ENCODE peak calls at places on chromosomes 7 and 10, in eight cellular contexts. X is foreskin fibroblast; G is neural progenitor cell; N is right lobe of liver; C is activated T-helper 1 cell treated with anti-CD3 and anti-CD28 coated beads, Interleukin-12 subunit alpha, Interleukin-12 subunit beta, Interleukin-2, Interleukin-4 antibody, amounts not matched to agents 30 ng/mL and 10 ng/mL and 1 ng/mL, durations not matched to agents 14 hours and 24 hours and 36 hours; R is retina; K is stimulated activated CD4-positive, alpha-beta T cell treated with anti-CD3 and anti-CD28 coated beads, Interleukin-2, amount 100 ng/mL, for 48 hours; E is AG04450. O is an unnamed sample.

GRCh38 chr10:98235876-98236275 is 32.1 kb downstream of the LOXL4 start:
- DNase-seq in G (no peak), R (no peak), C (no peak), X (no peak), E (no peak), K (no peak), N (no peak), O (no peak)

GRCh38 chr7:25429731-25430130 is 201.4 kb upstream of the NPVF start:
- DNase-seq in X (peak), R (no peak), N (peak), E (no peak), C (no peak), G (no peak), K (no peak), O (no peak)

GRCh38 chr10:4678023-4678950 is 147.7 kb upstream of the AKR1E2 start:
- DNase-seq in X (peak), C (no peak), R (no peak), K (no peak), N (no peak), E (peak), G (no peak), O (no peak)

GRCh38 chr7:34544621-34545020 is 113.4 kb upstream of the NPSR1 start:
- DNase-seq in G (no peak), C (no peak), E (no peak), X (no peak), N (no peak), R (no peak), K (no peak), O (no peak)

GRCh38 chr7:47557317-47557985 is 24.5 kb downstream of the TNS3 start:
- DNase-seq in X (peak), G (no peak), K (no peak), N (no peak), E (no peak), C (no peak), R (no peak), O (no peak)

GRCh38 chr7:112193915-112194502 is 12.2 kb downstream of the DOCK4 start:
- DNase-seq in X (no peak), R (no peak), E (no peak), K (no peak), C (no peak), G (no peak), N (no peak), O (no peak)

GRCh38 chr7:23333671-23334246 is 34.6 kb downstream of the MALSU1 start:
- DNase-seq in R (no peak), C (no peak), E (peak), X (peak), N (no peak), G (no peak), K (no peak), O (no peak)

GRCh38 chr10:99754670-99755069 is 22.6 kb downstream of the CUTC start:
- DNase-seq in R (no peak), N (no peak), C (no peak), G (no peak), X (peak), E (no peak), K (no peak), O (no peak)

GRCh38 chr10:17671307-17671706 is 27.4 kb downstream of the STAM start:
- DNase-seq in X (peak), K (no peak), G (peak), N (no peak), R (no peak), E (no peak), C (no peak), O (no peak)

GRCh38 chr10:7565871-7566270 is 100.9 kb downstream of the ITIH5 start:
- DNase-seq in C (no peak), N (no peak), E (no peak), X (no peak), G (no peak), K (no peak), R (no peak), O (no peak)

GRCh38 chr7:28075674-28076358 is 104.8 kb downstream of the JAZF1 start:
- DNase-seq in E (no peak), K (no peak), N (no peak), R (no peak), X (no peak), C (no peak), G (no peak), O (no peak)

GRCh38 chr10:14185501-14186045 is 145.2 kb downstream of the FRMD4A start:
- DNase-seq in G (peak), R (no peak), C (peak), X (peak), E (peak), N (no peak), K (peak), O (peak)

GRCh38 chr7:95205821-95206220 is 118.5 kb downstream of the PON1 start:
- DNase-seq in K (no peak), E (peak), C (no peak), N (no peak), G (no peak), R (no peak), X (peak), O (no peak)

GRCh38 chr10:11168423-11169100 is 150.9 kb downstream of the CELF2 start:
- DNase-seq in C (no peak), K (no peak), X (no peak), N (no peak), E (no peak), R (no peak), G (no peak), O (no peak)

GRCh38 chr7:32259917-32260596 is 189.8 kb upstream of the PDE1C start:
- DNase-seq in N (no peak), G (no peak), X (no peak), E (no peak), K (no peak), C (no peak), R (no peak), O (no peak)

GRCh38 chr7:144835166-144835611 is 664 bp downstream of the TPK1 start:
- DNase-seq in X (peak), E (no peak), G (peak), C (peak), N (peak), K (peak), R (peak), O (no peak)

GRCh38 chr7:64874562-64875250 is 28.4 kb upstream of the ZNF273 start:
- DNase-seq in G (no peak), K (no peak), E (no peak), X (no peak), C (no peak), R (no peak), N (no peak), O (no peak)

GRCh38 chr7:94580601-94581000 is 71.0 kb downstream of the CASD1 start:
- DNase-seq in G (no peak), N (no peak), R (no peak), K (no peak), E (peak), X (peak), C (no peak), O (no peak)

GRCh38 chr7:5452937-5453540 is 29.4 kb upstream of the TNRC18 start:
- DNase-seq in R (no peak), K (no peak), N (no peak), E (peak), C (no peak), X (peak), G (peak), O (no peak)

GRCh38 chr7:112546723-112547513 is 66.1 kb downstream of the LSMEM1 start:
- DNase-seq in E (no peak), R (no peak), C (no peak), N (no peak), G (peak), K (no peak), X (no peak), O (no peak)

GRCh38 chr10:101961591-101962498 is 94.1 kb downstream of the ARMH3 start:
- DNase-seq in R (no peak), X (peak), K (no peak), G (no peak), E (no peak), N (no peak), C (no peak), O (no peak)

GRCh38 chr10:69348824-69349541 is 67.7 kb downstream of the TACR2 start:
- DNase-seq in N (no peak), C (no peak), K (no peak), R (no peak), G (no peak), E (peak), X (peak), O (no peak)

GRCh38 chr10:19194866-19195265 is 146.3 kb downstream of the MALRD1 start:
- DNase-seq in N (no peak), G (no peak), E (no peak), R (no peak), X (no peak), K (no peak), C (no peak), O (no peak)

GRCh38 chr7:80468931-80469714 is 42.7 kb downstream of the GNAT3 start:
- DNase-seq in N (no peak), G (no peak), R (no peak), K (no peak), C (no peak), X (no peak), E (no peak), O (no peak)

GRCh38 chr10:96863922-96864543 is 31.9 kb downstream of the LCOR start:
- DNase-seq in N (no peak), C (no peak), X (peak), G (no peak), R (no peak), E (no peak), K (no peak), O (no peak)

GRCh38 chr10:112189465-112189864 is 5.9 kb upstream of the GPAM start:
- DNase-seq in N (no peak), C (no peak), R (no peak), G (no peak), K (no peak), E (no peak), X (no peak), O (no peak)

GRCh38 chr7:134640842-134641715 is 5.6 kb upstream of the BPGM start:
- DNase-seq in N (no peak), G (no peak), K (no peak), X (peak), E (no peak), R (no peak), C (no peak), O (no peak)

GRCh38 chr10:83476211-83476610 is 663.1 kb upstream of the GHITM start:
- DNase-seq in G (no peak), K (no peak), E (no peak), N (no peak), X (no peak), C (no peak), R (no peak), O (no peak)

O was measured in naive thymus-derived CD4-positive, alpha-beta T cell.